ENCODE peak calls at places on chromosomes 11 and 22, in seven cellular contexts. X is IMR-90, E is neuronal stem cell, R is H9, C is mesendoderm, T is H1, V is trophoblast cell. Q is an unnamed sample. For H3K4me1, the result is how much of the 10 kb centered on the place peaks cover.

GRCh38 chr11:64620286-64620962 is 29.4 kb downstream of the SLC22A12 start:
- DNase-seq in X (no peak), E (no peak), R (no peak), C (no peak), T (no peak), V (no peak), Q (peak)

GRCh38 chr22:48811885-48812284 is 1015.8 kb downstream of the BRD1 start:
- DNase-seq in X (no peak), E (no peak), R (no peak), C (no peak), T (no peak), V (no peak), Q (no peak)

GRCh38 chr11:12526789-12527188 is 147.4 kb upstream of the TEAD1 start:
- DNase-seq in X (peak), E (no peak), R (no peak), C (no peak), T (no peak), V (no peak), Q (peak)

GRCh38 chr11:131025421-131026126 is 109.3 kb upstream of the SNX19 start:
- DNase-seq in X (no peak), E (no peak), R (no peak), C (no peak), T (no peak), V (no peak), Q (no peak)

GRCh38 chr11:69630009-69630870 is 10.7 kb upstream of the CCND1 start:
- DNase-seq in X (no peak), E (no peak), R (no peak), C (peak), T (no peak), V (no peak), Q (no peak)

GRCh38 chr11:25891960-25892359 is 440.0 kb upstream of the ANO3 start:
- DNase-seq in X (no peak), E (no peak), R (no peak), C (no peak), T (no peak), V (no peak), Q (no peak)

GRCh38 chr11:16312242-16312641 is 44.1 kb downstream of the SOX6 start:
- DNase-seq in X (no peak), E (no peak), R (no peak), C (no peak), T (no peak), V (no peak), Q (no peak)

GRCh38 chr11:17859552-17859951 is 125.0 kb downstream of the KCNC1 start:
- DNase-seq in X (no peak), E (no peak), R (no peak), C (no peak), T (no peak), V (peak), Q (no peak)

GRCh38 chr11:43942651-43943356 is 367 bp downstream of the C11orf96 start:
- DNase-seq in X (peak), E (no peak), R (peak), C (no peak), T (no peak), V (peak), Q (peak)

GRCh38 chr11:61004841-61005240 is 33.4 kb downstream of the CD6 start:
- DNase-seq in X (no peak), E (no peak), R (no peak), C (no peak), T (no peak), V (no peak), Q (no peak)
- H3K18ac ChIP-seq in X (no peak), E (no peak), R (no peak), C (no peak), T (no peak), V (no peak), Q (no peak)

GRCh38 chr11:83044958-83045712 is 26.6 kb downstream of the RAB30 start:
- DNase-seq in X (peak), E (no peak), R (no peak), C (no peak), T (no peak), V (no peak), Q (peak)

GRCh38 chr11:83042966-83043711 is 28.6 kb downstream of the RAB30 start:
- DNase-seq in X (no peak), E (no peak), R (no peak), C (no peak), T (no peak), V (no peak), Q (peak)

GRCh38 chr11:83051760-83052671 is 19.7 kb downstream of the RAB30 start:
- DNase-seq in X (peak), E (no peak), R (no peak), C (no peak), T (no peak), V (peak), Q (peak)

GRCh38 chr11:83046626-83047172 is 25.0 kb downstream of the RAB30 start:
- DNase-seq in X (peak), E (no peak), R (no peak), C (no peak), T (no peak), V (no peak), Q (no peak)

DNA sequence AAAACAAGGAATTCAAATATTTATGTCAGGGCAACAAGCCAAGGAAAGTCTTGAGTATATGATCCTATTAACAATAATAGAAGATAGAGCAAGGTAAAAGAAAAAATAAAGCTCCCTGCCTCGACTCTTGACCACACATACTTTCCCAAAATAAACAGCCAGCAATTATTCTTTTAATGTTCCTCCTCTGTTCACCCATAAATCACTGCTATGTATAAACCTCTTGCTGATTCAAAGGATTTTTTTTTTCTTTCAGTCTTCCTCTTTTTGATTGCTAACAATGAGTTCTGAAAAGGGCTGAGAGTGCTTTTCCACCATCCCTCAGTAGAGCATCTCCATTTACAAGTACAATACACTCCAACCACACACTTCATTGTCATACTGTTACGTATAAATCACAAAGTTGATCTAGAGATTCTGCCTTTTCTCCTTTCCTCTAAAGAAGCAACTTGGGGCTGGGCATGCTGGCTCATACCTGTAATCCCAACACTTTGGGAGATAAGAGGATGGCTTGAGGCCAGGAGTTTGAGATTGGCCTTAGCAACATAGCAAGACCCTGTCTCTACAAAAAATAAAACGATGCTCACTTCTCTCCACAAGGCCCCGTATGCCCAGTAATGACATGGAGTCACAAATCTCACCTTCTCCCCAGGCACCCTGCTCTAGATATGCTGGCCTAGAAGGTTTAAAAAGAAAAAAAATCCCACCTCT is 24.0 kb downstream of the RAB30 start:
- DNase-seq in X (peak), E (no peak), R (no peak), C (no peak), T (no peak), V (peak), Q (peak)
- H3K4me1 ChIP-seq in X (under half), E (under half), R (under half), C (under half), T (under half), V (under half), Q (under half)

GRCh38 chr22:47718337-47718736 is 955.9 kb downstream of the TBC1D22A start:
- DNase-seq in X (no peak), E (no peak), R (no peak), C (no peak), T (no peak), V (no peak), Q (no peak)

GRCh38 chr22:47715866-47716578 is 953.6 kb downstream of the TBC1D22A start:
- DNase-seq in X (no peak), E (no peak), R (no peak), C (no peak), T (no peak), V (no peak), Q (no peak)

GRCh38 chr22:47713880-47714452 is 951.5 kb downstream of the TBC1D22A start:
- DNase-seq in X (no peak), E (no peak), R (peak), C (no peak), T (no peak), V (no peak), Q (no peak)

DNA sequence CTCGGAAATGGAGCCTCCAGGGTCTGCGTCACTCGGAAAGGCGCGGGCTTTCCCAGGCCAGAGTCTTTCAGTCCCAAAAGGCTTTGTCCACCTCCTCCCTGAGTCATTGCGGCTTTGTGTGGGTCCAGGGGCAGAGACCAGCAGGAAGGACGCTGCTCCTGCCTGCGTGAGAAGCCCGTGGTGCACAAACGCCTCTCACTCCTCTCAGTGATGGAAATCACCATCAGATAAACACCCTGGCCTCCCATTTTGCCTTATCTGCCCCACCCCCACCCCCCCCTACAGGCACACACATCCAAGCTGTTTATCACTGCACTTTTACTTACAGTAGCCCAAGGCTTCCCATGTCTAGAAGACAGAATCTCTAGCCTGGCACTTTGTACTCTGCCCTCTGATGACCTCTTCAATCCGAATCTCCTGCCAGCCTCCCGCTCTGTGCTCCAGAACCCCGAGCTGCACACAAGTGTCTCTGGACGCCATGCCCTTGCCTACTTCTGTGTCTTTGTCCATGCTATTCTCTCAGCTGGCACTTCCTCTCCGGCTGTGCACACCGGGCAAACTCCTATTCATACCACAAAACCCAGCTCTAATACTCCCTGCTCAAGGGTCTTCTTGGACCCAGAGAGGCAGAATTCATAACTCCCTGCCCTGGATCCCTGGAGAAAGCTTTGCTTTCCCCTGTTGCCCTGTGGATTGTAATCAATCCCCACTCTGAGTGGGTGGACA is 954.6 kb downstream of the TBC1D22A start:
- DNase-seq in X (no peak), E (no peak), R (no peak), C (peak), T (no peak), V (no peak), Q (no peak)
- H3K18ac ChIP-seq in X (no peak), E (peak), R (no peak), C (peak), T (no peak), V (no peak), Q (no peak)

GRCh38 chr11:96055706-96056387 is 131.9 kb upstream of the MTMR2 start:
- DNase-seq in X (peak), E (peak), R (no peak), C (peak), T (no peak), V (peak), Q (peak)
- H3K4me1 ChIP-seq in X (under half), E (under half), R (under half), C (under half), T (under half), V (under half), Q (under half)

DNA sequence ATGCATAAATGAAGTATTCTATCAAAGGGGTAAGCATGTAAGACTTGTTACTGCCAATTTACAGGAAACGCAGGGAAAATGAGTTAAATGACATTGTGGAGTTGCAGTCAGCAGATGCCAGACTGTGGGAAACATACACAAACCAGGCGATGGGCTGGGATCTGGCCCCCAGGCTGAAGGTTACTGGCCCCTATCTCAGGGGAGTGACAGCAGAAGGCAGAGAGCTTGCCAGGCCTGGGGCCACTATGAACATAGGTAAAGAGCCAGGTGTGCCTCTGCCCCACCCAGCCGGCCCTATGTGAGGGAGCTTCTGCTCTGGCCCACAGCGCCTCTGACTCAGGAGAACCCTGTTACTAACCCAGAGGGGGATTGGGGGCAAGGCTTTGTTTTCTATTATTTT is 26.1 kb upstream of the SLC25A1 start:
- DNase-seq in X (no peak), E (no peak), R (no peak), C (no peak), T (no peak), V (peak), Q (no peak)
- H3K18ac ChIP-seq in X (no peak), E (peak), R (no peak), C (no peak), T (no peak), V (no peak), Q (no peak)